ENCODE peak calls at places on chromosome 4, in ten cellular contexts. D, R, A, B, P, E, I, X, M and N are unnamed samples.
A peak's percentile ranks its signal among the peaks of the same experiment; 100 is the strongest.

GRCh38 chr4:48944252-48944651 is 37.7 kb upstream of the OCIAD2 start:
- DNase-seq in D (peak; percentile 15), R (peak; percentile 65), A (no peak), B (no peak), P (no peak), E (peak; percentile 97), I (no peak), X (no peak), M (no peak), N (no peak)

GRCh38 chr4:22072240-22072639 is 123.7 kb upstream of the KCNIP4 start:
- DNase-seq in D (no peak), R (no peak), A (no peak), B (no peak), P (no peak), E (no peak), I (no peak), X (no peak), M (no peak), N (no peak)

GRCh38 chr4:41420576-41420975 is 117.4 kb upstream of the LIMCH1 start:
- DNase-seq in D (no peak), R (no peak), A (no peak), B (no peak), P (no peak), E (no peak), I (no peak), X (no peak), M (no peak), N (no peak)

GRCh38 chr4:176902710-176903323 is 110.1 kb upstream of the VEGFC start:
- DNase-seq in D (no peak), R (peak; percentile 94), A (no peak), B (no peak), P (peak; percentile 57), E (peak; percentile 83), I (peak; percentile 62), X (peak; percentile 60), M (no peak), N (no peak)

GRCh38 chr4:128917781-128918180 is 108.3 kb downstream of the JADE1 start:
- DNase-seq in D (no peak), R (no peak), A (no peak), B (peak; percentile 43), P (no peak), E (no peak), I (no peak), X (no peak), M (no peak), N (no peak)

GRCh38 chr4:86108152-86108551 is 251.7 kb downstream of the MAPK10 start:
- DNase-seq in D (no peak), R (no peak), A (no peak), B (no peak), P (no peak), E (no peak), I (peak; percentile 43), X (peak; percentile 22), M (no peak), N (no peak)

GRCh38 chr4:146132445-146132844 is 43.1 kb upstream of the LSM6 start:
- DNase-seq in D (no peak), R (peak; percentile 31), A (no peak), B (no peak), P (no peak), E (no peak), I (no peak), X (no peak), M (no peak), N (no peak)

GRCh38 chr4:140094701-140095420 is 59.1 kb downstream of the MAML3 start:
- DNase-seq in D (no peak), R (no peak), A (peak; percentile 48), B (peak; percentile 70), P (peak; percentile 85), E (no peak), I (no peak), X (no peak), M (peak; percentile 90), N (no peak)

GRCh38 chr4:140719022-140719421 is 37.2 kb downstream of the TBC1D9 start:
- DNase-seq in D (no peak), R (peak; percentile 78), A (no peak), B (no peak), P (peak; percentile 62), E (peak; percentile 37), I (peak; percentile 65), X (no peak), M (no peak), N (no peak)

GRCh38 chr4:169416997-169417396 is 146.2 kb upstream of the SH3RF1 start:
- DNase-seq in D (no peak), R (no peak), A (no peak), B (no peak), P (peak; percentile 80), E (no peak), I (peak; percentile 41), X (no peak), M (no peak), N (no peak)

GRCh38 chr4:47598320-47598719 is 113.2 kb downstream of the ATP10D start:
- DNase-seq in D (no peak), R (peak; percentile 10), A (no peak), B (no peak), P (no peak), E (no peak), I (no peak), X (no peak), M (no peak), N (no peak)

GRCh38 chr4:175419120-175419774 is 392.8 kb downstream of the GPM6A start:
- DNase-seq in D (peak; percentile 31), R (peak; percentile 98), A (no peak), B (no peak), P (no peak), E (peak; percentile 91), I (peak; percentile 99), X (peak; percentile 82), M (no peak), N (no peak)

GRCh38 chr4:107579099-107579498 is 140.9 kb downstream of the PAPSS1 start:
- DNase-seq in D (no peak), R (no peak), A (no peak), B (no peak), P (no peak), E (no peak), I (no peak), X (no peak), M (no peak), N (no peak)

GRCh38 chr4:7785017-7785416 is 154.6 kb downstream of the AFAP1 start:
- DNase-seq in D (no peak), R (peak; percentile 83), A (no peak), B (no peak), P (peak; percentile 67), E (no peak), I (no peak), X (no peak), M (peak; percentile 34), N (no peak)

GRCh38 chr4:177405508-177405907 is 36.7 kb downstream of the AGA start:
- DNase-seq in D (no peak), R (no peak), A (no peak), B (no peak), P (no peak), E (no peak), I (no peak), X (no peak), M (no peak), N (no peak)

GRCh38 chr4:77175201-77175610 is 18.2 kb downstream of the CCNG2 start:
- DNase-seq in D (no peak), R (no peak), A (no peak), B (no peak), P (no peak), E (no peak), I (no peak), X (no peak), M (no peak), N (no peak)

GRCh38 chr4:186701273-186701672 is 22.4 kb downstream of the FAT1 start:
- DNase-seq in D (no peak), R (peak; percentile 64), A (no peak), B (no peak), P (no peak), E (no peak), I (peak; percentile 53), X (peak; percentile 62), M (peak; percentile 58), N (no peak)

GRCh38 chr4:3291969-3292570 is 751 bp upstream of the RGS12 start:
- DNase-seq in D (peak; percentile 36), R (peak; percentile 11), A (no peak), B (peak; percentile 49), P (no peak), E (peak; percentile 33), I (peak; percentile 18), X (no peak), M (peak; percentile 76), N (peak; percentile 53)

GRCh38 chr4:138759508-138759907 is 256.1 kb upstream of the NOCT start:
- DNase-seq in D (no peak), R (no peak), A (no peak), B (no peak), P (no peak), E (no peak), I (no peak), X (no peak), M (no peak), N (no peak)

GRCh38 chr4:10926025-10926424 is 241.5 kb upstream of the CLNK start:
- DNase-seq in D (no peak), R (peak; percentile 48), A (no peak), B (no peak), P (no peak), E (peak; percentile 36), I (peak; percentile 57), X (peak; percentile 73), M (no peak), N (peak; percentile 7)

GRCh38 chr4:89247951-89248350 is 59.6 kb downstream of the GPRIN3 start:
- DNase-seq in D (no peak), R (no peak), A (no peak), B (no peak), P (no peak), E (no peak), I (no peak), X (no peak), M (no peak), N (no peak)

GRCh38 chr4:42501624-42502401 is 104.5 kb downstream of the SHISA3 start:
- DNase-seq in D (no peak), R (no peak), A (no peak), B (no peak), P (peak; percentile 9), E (no peak), I (no peak), X (no peak), M (no peak), N (no peak)

GRCh38 chr4:94006932-94007331 is 178.4 kb downstream of the ATOH1 start:
- DNase-seq in D (no peak), R (no peak), A (no peak), B (no peak), P (no peak), E (no peak), I (no peak), X (no peak), M (no peak), N (no peak)

GRCh38 chr4:622071-622995 is 3.0 kb upstream of the PDE6B start:
- DNase-seq in D (no peak), R (peak; percentile 19), A (no peak), B (no peak), P (no peak), E (no peak), I (no peak), X (no peak), M (peak; percentile 29), N (no peak)

GRCh38 chr4:80171251-80171650 is 26.1 kb upstream of the PRDM8 start:
- DNase-seq in D (no peak), R (peak; percentile 80), A (no peak), B (no peak), P (no peak), E (no peak), I (peak; percentile 95), X (no peak), M (no peak), N (no peak)

GRCh38 chr4:110231869-110232268 is 33.5 kb upstream of the ELOVL6 start:
- DNase-seq in D (peak; percentile 2), R (no peak), A (no peak), B (no peak), P (no peak), E (peak; percentile 31), I (no peak), X (no peak), M (no peak), N (no peak)

GRCh38 chr4:76931576-76932276 is 17.8 kb upstream of the SEPTIN11 start:
- DNase-seq in D (no peak), R (no peak), A (no peak), B (no peak), P (no peak), E (no peak), I (no peak), X (no peak), M (no peak), N (no peak)

GRCh38 chr4:138961687-138962086 is 53.9 kb upstream of the NOCT start:
- DNase-seq in D (no peak), R (peak; percentile 48), A (no peak), B (no peak), P (no peak), E (no peak), I (no peak), X (no peak), M (no peak), N (no peak)